ENCODE peak calls at places on chromosomes 11 and 22, in nine cellular contexts. T, K, S, E, J, O, G, I and Y are unnamed samples.

GRCh38 chr11:24134879-24135588 is 361.8 kb upstream of the LUZP2 start:
- DNase-seq in G (no peak), T (no peak), K (no peak), J (no peak), S (no peak), O (peak; percentile 41), E (no peak), I (no peak), Y (no peak)

GRCh38 chr11:107301886-107302285 is 155.7 kb downstream of the CWF19L2 start:
- DNase-seq in O (peak; percentile 46), E (no peak), T (no peak), G (no peak), S (no peak), K (no peak), J (no peak), I (no peak), Y (no peak)

GRCh38 chr22:50474711-50475651 is at the start of gene SBF1:
- DNase-seq in K (peak; percentile 95), E (peak; percentile 89), I (peak; percentile 92), S (peak; percentile 96), O (peak; percentile 98), G (peak; percentile 62), T (peak; percentile 75), J (peak; percentile 83), Y (peak; percentile 96)

GRCh38 chr11:80285076-80285790 is 844.4 kb upstream of the TENM4 start:
- DNase-seq in J (no peak), O (no peak), S (no peak), K (no peak), T (no peak), E (no peak), I (no peak), G (no peak), Y (no peak)

GRCh38 chr22:44981857-44982256 is 27.9 kb downstream of the PHF21B start:
- DNase-seq in K (no peak), T (no peak), S (no peak), E (no peak), O (no peak), J (no peak), I (no peak), G (no peak), Y (no peak)

GRCh38 chr11:48007677-48008076 is 27.3 kb downstream of the PTPRJ start:
- DNase-seq in T (no peak), S (no peak), O (peak; percentile 29), J (no peak), E (no peak), I (no peak), G (no peak), K (no peak), Y (no peak)

GRCh38 chr11:19646921-19647320 is 65.7 kb upstream of the NAV2 start:
- DNase-seq in I (no peak), S (no peak), O (no peak), T (no peak), E (no peak), J (peak; percentile 22), G (no peak), K (no peak), Y (no peak)

GRCh38 chr22:19350947-19351346 is 59.4 kb upstream of the CLTCL1 start:
- DNase-seq in I (no peak), K (no peak), J (no peak), T (no peak), S (no peak), G (no peak), O (no peak), E (no peak), Y (no peak)

GRCh38 chr11:46420513-46420912 is 28.9 kb upstream of the CHRM4 start:
- DNase-seq in J (no peak), G (no peak), O (no peak), E (no peak), K (no peak), S (no peak), T (no peak), I (no peak), Y (no peak)

GRCh38 chr11:67416416-67417335 is 1.2 kb downstream of the CARNS1 start:
- DNase-seq in G (no peak), O (no peak), E (no peak), S (peak; percentile 79), K (no peak), J (no peak), T (peak; percentile 92), I (no peak), Y (no peak)

GRCh38 chr11:117931971-117932370 is 2.8 kb upstream of the TMPRSS13 start:
- DNase-seq in O (peak; percentile 64), E (peak; percentile 11), K (peak; percentile 21), I (no peak), T (no peak), S (no peak), G (no peak), J (no peak), Y (no peak)

GRCh38 chr11:31214337-31214736 is 155.2 kb downstream of the DCDC1 start:
- DNase-seq in O (no peak), S (no peak), E (no peak), G (no peak), K (no peak), I (no peak), T (no peak), J (no peak), Y (no peak)

GRCh38 chr11:45089845-45090499 is 56.5 kb upstream of the PRDM11 start:
- DNase-seq in G (no peak), J (no peak), I (no peak), O (no peak), S (no peak), T (no peak), K (no peak), E (no peak), Y (no peak)

GRCh38 chr22:41822289-41823057 is 10.4 kb upstream of the SREBF2 start:
- DNase-seq in K (no peak), S (no peak), I (no peak), O (peak; percentile 64), J (peak; percentile 23), E (no peak), G (no peak), T (peak; percentile 64), Y (no peak)

GRCh38 chr11:45857834-45858492 is 10.7 kb downstream of the CRY2 start:
- DNase-seq in E (no peak), K (no peak), T (no peak), I (peak; percentile 76), J (no peak), S (peak; percentile 44), G (peak; percentile 35), O (peak; percentile 42), Y (no peak)

GRCh38 chr22:36914383-36914752 is 940 bp downstream of the CSF2RB start:
- DNase-seq in K (no peak), I (no peak), E (no peak), G (no peak), O (peak; percentile 37), S (no peak), J (no peak), T (no peak), Y (no peak)

GRCh38 chr11:206516-207212 is 535 bp downstream of the BET1L start:
- DNase-seq in I (peak; percentile 48), T (peak; percentile 21), O (peak; percentile 44), K (peak; percentile 66), G (no peak), E (no peak), S (peak; percentile 40), J (no peak), Y (no peak)

GRCh38 chr11:8025816-8026215 is 38.7 kb downstream of the EIF3F start:
- DNase-seq in G (no peak), E (no peak), T (no peak), J (peak; percentile 41), O (no peak), I (peak; percentile 2), S (no peak), K (no peak), Y (no peak)

GRCh38 chr11:123429336-123429735 is 733 bp upstream of the GRAMD1B start:
- DNase-seq in E (no peak), T (no peak), J (no peak), G (no peak), K (no peak), I (peak; percentile 66), O (peak; percentile 53), S (no peak), Y (no peak)

GRCh38 chr22:42171417-42171816 is 40.8 kb upstream of the CYP2D6 start:
- DNase-seq in S (no peak), I (no peak), K (peak; percentile 26), J (no peak), E (no peak), T (no peak), G (no peak), O (no peak), Y (no peak)

GRCh38 chr22:40479887-40480538 is 109.6 kb downstream of the SGSM3 start:
- DNase-seq in G (no peak), J (no peak), K (no peak), S (no peak), I (no peak), O (peak; percentile 77), E (no peak), T (no peak), Y (no peak)

GRCh38 chr22:46011627-46012181 is 34.7 kb upstream of the WNT7B start:
- DNase-seq in E (no peak), I (no peak), T (no peak), O (no peak), J (no peak), K (peak; percentile 37), S (no peak), G (no peak), Y (no peak)

DNA sequence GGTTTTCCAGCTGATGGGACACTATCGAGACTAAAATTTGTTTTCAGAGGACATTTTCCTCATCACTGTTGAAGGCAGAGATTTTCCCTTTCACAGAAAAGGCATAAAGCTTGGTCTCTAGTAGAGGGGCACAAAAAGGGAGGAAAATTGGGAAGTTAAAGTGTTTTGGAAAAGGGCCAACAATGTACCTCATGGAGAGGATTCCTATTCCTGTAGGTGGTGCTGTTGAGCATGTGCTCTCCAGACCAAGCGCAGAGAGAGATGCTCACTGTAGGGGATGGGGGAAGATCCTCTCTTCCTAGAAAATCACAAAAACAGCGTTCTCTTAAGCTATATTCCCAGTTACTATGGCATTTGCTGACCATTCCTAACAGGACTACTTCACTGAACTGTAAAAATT is 44.9 kb downstream of the OR4C46 start:
- DNase-seq in T (no peak), E (no peak), S (no peak), G (no peak), J (no peak), I (no peak), K (no peak), O (no peak), Y (no peak)
- H3K9me3 ChIP-seq in T (no peaks in the 10 kb centered on the region), E (no peaks in the 10 kb centered on the region), S (no peaks in the 10 kb centered on the region), G (peaks cover 4% of the 10 kb centered on the region), J (no peaks in the 10 kb centered on the region), I (no peaks in the 10 kb centered on the region), K (peaks cover 26% of the 10 kb centered on the region), O (peaks cover 1% of the 10 kb centered on the region), Y (no peaks in the 10 kb centered on the region)

GRCh38 chr11:93737904-93738612 is 3.2 kb downstream of the TAF1D start:
- DNase-seq in J (no peak), O (no peak), I (no peak), S (no peak), K (no peak), T (no peak), E (no peak), G (no peak), Y (no peak)
- H3K27ac ChIP-seq in J (peak overlapping the region; percentile 8), O (no peak overlapping the region), I (no peak overlapping the region), S (no peak overlapping the region), K (no peak overlapping the region), T (peak overlapping the region; percentile 84), E (peak overlapping the region; percentile 87), G (peak overlapping the region; percentile 38), Y (no peak overlapping the region)

GRCh38 chr22:11307996-11308395 is 4220.0 kb upstream of the OR11H1 start:
- DNase-seq in S (no peak), E (no peak), K (no peak), I (no peak), T (no peak), G (no peak), O (no peak), J (no peak), Y (peak; percentile 92)
- H3K9me3 ChIP-seq in S (peaks cover 9% of the 10 kb centered on the region), E (peaks cover 3% of the 10 kb centered on the region), K (peaks cover 51% of the 10 kb centered on the region), I (peaks cover 5% of the 10 kb centered on the region), T (no peaks in the 10 kb centered on the region), G (peaks cover 4% of the 10 kb centered on the region), O (peaks cover 43% of the 10 kb centered on the region), J (no peaks in the 10 kb centered on the region), Y (peaks cover 54% of the 10 kb centered on the region)

GRCh38 chr11:66368484-66368883 is 3.1 kb downstream of the SLC29A2 start:
- DNase-seq in G (no peak), S (no peak), T (no peak), I (no peak), J (no peak), K (no peak), E (no peak), O (no peak), Y (no peak)
- H3K27ac ChIP-seq in G (no peak overlapping the region), S (no peak overlapping the region), T (no peak overlapping the region), I (no peak overlapping the region), J (no peak overlapping the region), K (no peak overlapping the region), E (no peak overlapping the region), O (no peak overlapping the region), Y (no peak overlapping the region)